ENCODE peak calls at places on chromosomes 12 and 14, in ten cellular contexts. G is activated B cell treated with CpG ODN at 0.5 μM for 24 hours, R is foreskin fibroblast, C is AG10803, S is D721Med, N is heart right ventricle, K is testis, P is cardiac muscle cell, Z is astrocyte of the spinal cord, M is OCI-LY7. I is an unnamed sample.

GRCh38 chr12:50050410-50051280 is 6.8 kb upstream of the ASIC1 start:
- DNase-seq in P (peak), N (peak), M (no peak), C (peak), Z (peak), S (peak), K (peak), R (peak), G (no peak), I (peak)

GRCh38 chr14:58638231-58639205 is 756 bp downstream of the DACT1 start:
- DNase-seq in M (no peak), K (peak), N (peak), R (peak), Z (peak), P (peak), C (peak), S (no peak), G (no peak), I (peak)

GRCh38 chr14:61467281-61467680 is 145.9 kb downstream of the PRKCH start:
- DNase-seq in Z (no peak), N (peak), R (no peak), K (no peak), C (no peak), M (no peak), G (no peak), P (no peak), S (no peak), I (no peak)

GRCh38 chr12:3034067-3034750 is 43.0 kb upstream of the TSPAN9 start:
- DNase-seq in N (peak), M (peak), K (peak), P (peak), Z (peak), C (peak), S (peak), G (no peak), R (peak), I (peak)

GRCh38 chr12:45966486-45966885 is 23.9 kb downstream of the SCAF11 start:
- DNase-seq in R (peak), S (no peak), M (no peak), P (peak), N (no peak), C (peak), G (no peak), Z (peak), K (no peak), I (no peak)

GRCh38 chr12:130953783-130954543 is at the start of gene ADGRD1:
- DNase-seq in S (no peak), K (peak), R (peak), G (no peak), C (peak), Z (no peak), M (no peak), N (peak), P (peak), I (no peak)

GRCh38 chr14:78758333-78758732 is 588.2 kb downstream of the NRXN3 start:
- DNase-seq in M (peak), Z (peak), G (no peak), N (no peak), C (peak), K (peak), P (peak), R (no peak), S (no peak), I (no peak)

GRCh38 chr14:105324080-105324778 is 9.7 kb downstream of the PACS2 start:
- DNase-seq in G (no peak), R (no peak), K (no peak), P (peak), S (no peak), M (no peak), Z (no peak), C (no peak), N (peak), I (peak)

GRCh38 chr12:89521348-89522238 is 3.0 kb downstream of the GALNT4 start:
- DNase-seq in R (no peak), C (no peak), N (no peak), G (no peak), M (no peak), S (no peak), P (no peak), Z (no peak), K (no peak), I (no peak)

GRCh38 chr12:45547822-45548221 is 181.7 kb upstream of the ARID2 start:
- DNase-seq in G (no peak), S (no peak), Z (peak), N (no peak), C (peak), M (no peak), K (no peak), R (no peak), P (no peak), I (no peak)

DNA sequence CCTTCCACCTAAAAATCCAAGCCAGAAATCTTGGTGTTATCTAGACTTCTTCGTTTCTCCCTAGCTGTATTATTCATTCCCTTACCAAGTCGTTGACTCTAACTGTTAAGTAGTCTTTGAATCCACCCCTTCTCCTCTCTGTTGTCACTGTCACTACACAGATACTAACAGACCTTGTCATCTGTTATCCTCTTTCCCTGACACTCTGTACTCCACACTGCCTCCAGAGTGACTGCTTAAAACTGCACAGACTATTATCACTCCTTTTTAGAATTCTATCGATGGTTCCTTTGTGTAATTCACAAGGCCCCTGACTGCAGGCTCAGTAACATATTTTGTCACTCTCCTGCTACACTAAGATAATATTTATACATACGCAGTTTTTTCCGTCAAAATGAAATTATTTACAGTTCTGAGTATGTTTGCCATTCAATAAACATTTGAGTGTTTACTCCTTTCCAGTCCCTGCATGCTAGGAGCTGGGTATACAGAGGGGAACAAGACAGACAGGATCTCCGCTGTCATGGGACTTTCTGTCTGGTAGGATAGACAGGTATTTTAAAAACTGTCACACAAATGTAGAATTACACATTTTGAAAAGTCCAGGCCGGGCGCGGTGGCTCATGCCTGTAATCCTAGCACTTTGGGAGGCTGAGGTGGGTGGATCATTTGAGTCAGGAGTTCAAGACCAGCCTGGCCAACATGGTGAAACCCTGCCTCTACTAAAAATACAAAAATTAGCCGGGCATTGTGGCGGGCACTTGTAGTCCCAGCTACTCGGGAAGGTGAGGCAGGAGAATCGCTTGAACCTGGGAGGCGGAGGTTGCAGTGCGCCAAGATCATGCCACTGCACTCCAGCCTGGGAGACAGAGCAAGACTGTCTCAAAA is 3.8 kb downstream of the MARS1 start:
- DNase-seq in Z (no peak), M (peak), R (no peak), N (no peak), P (no peak), G (no peak), S (no peak), C (no peak), K (no peak), I (no peak)
- TF ChIP-seq CTCF in Z (peak), M (peak), R (no peak), N (no peak), P (peak), G (no peak), S (peak), C (peak), K (no peak), I (peak)

DNA sequence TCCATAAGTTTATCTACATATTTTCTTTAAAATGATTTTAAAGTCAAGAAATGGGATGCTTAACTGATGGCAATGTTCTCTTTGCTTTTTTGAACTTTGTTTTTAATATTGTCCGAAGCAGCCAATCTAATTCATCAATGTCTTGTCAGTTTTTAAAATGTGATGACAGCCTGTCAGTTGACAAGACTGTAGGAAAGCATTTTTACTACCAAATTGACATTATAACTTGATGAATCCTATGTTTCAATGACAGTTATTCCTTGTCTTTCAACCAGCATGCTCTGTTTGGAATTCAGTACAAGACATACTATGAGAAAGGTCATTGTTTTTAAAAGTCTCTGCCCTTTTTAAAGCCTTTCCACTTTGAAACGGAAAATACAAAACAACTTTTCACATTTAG is 1073.2 kb downstream of the TMTC2 start:
- DNase-seq in M (no peak), Z (no peak), N (no peak), S (no peak), P (no peak), K (no peak), R (no peak), C (no peak), G (no peak), I (no peak)
- TF ChIP-seq CTCF in M (no peak), Z (no peak), N (no peak), S (no peak), P (no peak), K (no peak), R (no peak), C (no peak), G (no peak), I (no peak)

GRCh38 chr14:101183376-101184103 is 280.0 kb upstream of the RTL1 start:
- DNase-seq in P (peak), K (no peak), R (no peak), C (no peak), Z (no peak), G (no peak), N (no peak), M (peak), S (no peak), I (peak)
- TF ChIP-seq CTCF in P (peak), K (peak), R (no peak), C (no peak), Z (peak), G (no peak), N (peak), M (peak), S (peak), I (peak)

GRCh38 chr14:31026395-31027096 is 367 bp upstream of the STRN3 start:
- DNase-seq in P (peak), S (peak), C (peak), M (peak), N (peak), G (peak), K (peak), R (peak), Z (peak), I (peak)
- TF ChIP-seq CTCF in P (no peak), S (no peak), C (no peak), M (no peak), N (peak), G (no peak), K (no peak), R (no peak), Z (no peak), I (no peak)

GRCh38 chr14:81625343-81625742 is 91.7 kb upstream of the SEL1L start:
- DNase-seq in G (no peak), C (peak), M (peak), R (no peak), Z (no peak), K (no peak), S (no peak), P (peak), N (no peak), I (no peak)
- TF ChIP-seq CTCF in G (no peak), C (peak), M (peak), R (no peak), Z (no peak), K (no peak), S (peak), P (no peak), N (peak), I (peak)

DNA sequence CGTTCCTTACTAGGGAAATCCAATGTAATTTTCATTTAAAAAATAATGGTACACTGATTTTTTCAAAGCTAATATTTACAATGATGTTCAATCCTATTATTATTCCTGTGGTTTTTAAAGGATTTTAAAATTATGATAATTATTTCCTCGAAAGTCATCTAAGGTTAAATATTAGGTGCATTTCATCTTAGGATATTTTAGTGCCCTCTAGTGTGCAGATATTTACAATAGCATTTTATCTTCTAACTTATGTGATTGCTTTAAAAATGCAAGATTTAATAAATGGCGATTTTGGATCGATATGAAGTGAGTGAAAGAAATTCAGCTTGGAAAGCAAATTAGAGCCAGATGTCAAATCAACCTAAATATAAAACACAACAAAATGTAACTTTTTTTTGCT is 293.5 kb downstream of the SLC6A15 start:
- DNase-seq in N (no peak), P (no peak), M (no peak), S (no peak), C (no peak), G (no peak), Z (no peak), R (no peak), K (no peak), I (no peak)
- TF ChIP-seq CTCF in N (peak), P (peak), M (peak), S (peak), C (peak), G (no peak), Z (peak), R (peak), K (no peak), I (no peak)

GRCh38 chr12:118986043-118986442 is 4.7 kb downstream of the SRRM4 start:
- DNase-seq in N (no peak), M (no peak), K (no peak), R (no peak), S (no peak), G (no peak), C (no peak), Z (no peak), P (no peak), I (no peak)
- TF ChIP-seq CTCF in N (no peak), M (no peak), K (no peak), R (no peak), S (no peak), G (no peak), C (no peak), Z (no peak), P (no peak), I (no peak)

GRCh38 chr12:67651380-67651695 is 2.8 kb downstream of the DYRK2 start:
- DNase-seq in S (no peak), G (no peak), R (peak), Z (peak), C (peak), M (peak), K (no peak), N (no peak), P (peak), I (no peak)
- TF ChIP-seq CTCF in S (no peak), G (no peak), R (peak), Z (peak), C (peak), M (peak), K (no peak), N (peak), P (peak), I (no peak)

I was measured in glutamatergic neuron.